ENCODE peak calls at places on chromosomes 16 and 17, in ten cellular contexts. Y is fibroblast of lung, B is A549, R is H9, F is left ventricle myocardium inferior, N is dorsolateral prefrontal cortex, Z is lung, W is RWPE2, G is neural progenitor cell, V is PC-3. K is an unnamed sample.

GRCh38 chr16:56281256-56281805 is 90.0 kb downstream of the GNAO1 start:
- DNase-seq in R (peak), F (no peak), W (no peak), G (peak), V (peak), B (peak), Z (no peak), Y (no peak), N (peak), K (peak)

GRCh38 chr17:74994440-74994839 is 7.0 kb downstream of the CDR2L start:
- DNase-seq in V (no peak), R (no peak), F (no peak), G (no peak), Z (no peak), B (no peak), N (no peak), W (no peak), Y (no peak), K (no peak)

GRCh38 chr17:79482719-79483118 is 128.1 kb downstream of the RBFOX3 start:
- DNase-seq in R (peak), G (peak), Z (no peak), B (no peak), Y (no peak), F (no peak), N (no peak), W (no peak), V (no peak), K (no peak)

GRCh38 chr17:15944720-15945492 is at the start of gene ADORA2B:
- DNase-seq in Y (peak), G (peak), B (peak), W (no peak), V (peak), N (no peak), Z (peak), R (peak), F (peak), K (peak)

GRCh38 chr17:10177921-10178788 is 20.3 kb downstream of the GAS7 start:
- DNase-seq in W (no peak), G (peak), V (no peak), R (peak), B (no peak), Y (no peak), N (no peak), F (no peak), Z (no peak), K (no peak)

GRCh38 chr16:4386951-4387565 is 15.4 kb downstream of the VASN start:
- DNase-seq in V (no peak), Y (no peak), F (no peak), B (no peak), Z (no peak), G (no peak), N (no peak), W (no peak), R (no peak), K (no peak)

GRCh38 chr16:12661656-12662172 is 142.0 kb downstream of the CPPED1 start:
- DNase-seq in G (peak), Y (peak), B (no peak), V (peak), F (no peak), W (no peak), Z (no peak), R (peak), N (no peak), K (peak)

GRCh38 chr17:75505152-75505409 is 10.3 kb downstream of the CASKIN2 start:
- DNase-seq in N (no peak), B (no peak), R (no peak), F (no peak), W (no peak), Z (no peak), V (no peak), Y (no peak), G (no peak), K (no peak)

GRCh38 chr17:48539177-48539576 is 5.7 kb downstream of the HOXB2 start:
- DNase-seq in Z (no peak), F (no peak), R (no peak), N (no peak), W (no peak), B (no peak), Y (peak), G (no peak), V (peak), K (no peak)

GRCh38 chr17:17836250-17836817 is 452 bp downstream of the SREBF1 start:
- DNase-seq in F (peak), R (peak), Z (peak), G (peak), B (peak), Y (peak), W (peak), V (peak), N (peak), K (peak)

GRCh38 chr17:67390006-67390645 is 13.0 kb downstream of the PITPNC1 start:
- DNase-seq in G (no peak), Y (no peak), Z (no peak), F (no peak), W (no peak), V (no peak), B (no peak), R (no peak), N (no peak), K (no peak)
- H3K27ac ChIP-seq in G (no peak), Y (peak), Z (peak), F (peak), W (peak), V (peak), B (peak), R (no peak), N (peak), K (peak)

GRCh38 chr17:13346081-13346533 is 255.6 kb downstream of the HS3ST3A1 start:
- DNase-seq in G (no peak), V (peak), W (no peak), N (no peak), Y (peak), B (no peak), F (no peak), R (peak), Z (no peak), K (peak)
- TF ChIP-seq CTCF in G (no peak), V (no peak), W (peak), N (no peak), Y (no peak), B (no peak), F (no peak), R (peak), Z (no peak), K (no peak)

DNA sequence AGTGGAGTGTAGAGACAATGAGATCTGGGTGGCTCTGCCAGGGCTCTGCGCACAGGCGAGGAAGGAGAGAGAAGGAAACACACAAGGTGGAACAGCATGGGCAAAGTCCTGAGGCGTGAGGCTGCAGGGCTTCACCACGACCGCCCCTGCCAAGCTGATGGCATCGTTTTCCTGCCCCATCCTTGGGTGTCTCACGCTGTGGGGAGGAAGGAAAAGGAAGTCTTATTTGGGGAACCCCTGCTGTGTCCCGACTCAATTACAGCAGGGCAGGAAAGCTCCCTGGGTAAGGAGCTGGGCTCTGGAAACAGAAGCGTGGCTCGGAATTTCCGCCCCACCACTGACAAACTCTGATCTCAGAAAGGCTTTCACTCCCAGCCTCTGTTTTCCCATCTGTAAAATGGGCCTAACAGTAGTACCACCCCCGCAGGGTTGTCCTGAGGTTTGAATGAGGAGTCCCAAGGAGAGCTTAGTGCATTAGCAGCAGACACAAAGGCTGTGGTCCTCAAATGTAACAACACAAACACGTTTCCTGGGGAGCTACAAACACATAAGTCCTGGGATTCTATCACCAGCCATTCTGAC is 3.2 kb upstream of the CDH5 start:
- DNase-seq in F (no peak), V (no peak), Z (no peak), G (no peak), R (no peak), W (no peak), B (no peak), N (no peak), Y (no peak), K (no peak)
- H3K27ac ChIP-seq in F (peak), V (no peak), Z (peak), G (no peak), R (no peak), W (no peak), B (no peak), N (no peak), Y (no peak), K (no peak)

DNA sequence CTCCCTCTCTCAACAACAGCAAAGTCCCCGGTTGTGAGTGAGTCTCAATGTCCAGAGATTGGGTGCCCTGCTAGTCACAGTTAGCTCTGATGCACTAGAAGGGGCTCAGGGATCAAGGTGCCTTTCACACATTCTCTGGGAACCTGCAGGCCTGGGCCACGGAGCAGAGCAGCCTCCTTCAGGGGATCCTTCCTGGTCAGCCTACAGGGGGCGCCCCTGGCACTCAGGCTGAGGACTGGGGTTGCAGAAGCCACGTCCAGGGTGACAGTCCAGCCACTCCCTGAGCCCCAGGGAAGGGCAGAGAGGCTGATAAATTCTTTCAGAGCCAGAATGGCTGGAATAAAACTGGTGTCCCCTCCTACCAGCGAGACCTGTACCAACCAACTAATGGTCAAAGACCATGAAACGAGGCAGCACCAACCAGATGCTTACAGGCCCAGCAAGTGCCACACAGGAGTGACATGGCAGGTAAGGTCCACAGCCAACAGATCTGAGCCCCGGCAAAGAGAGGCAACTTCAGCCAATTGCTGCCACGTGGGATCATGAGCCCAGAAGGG is 43.5 kb downstream of the ST3GAL2 start:
- DNase-seq in V (peak), G (peak), B (peak), W (no peak), Y (peak), R (peak), N (no peak), Z (peak), F (peak), K (no peak)
- TF ChIP-seq CTCF in V (peak), G (peak), B (peak), W (peak), Y (peak), R (peak), N (peak), Z (peak), F (peak), K (peak)

GRCh38 chr16:30761928-30762902 is at the start of the genes CFAP119 and RNF40:
- DNase-seq in W (peak), V (peak), Z (peak), F (peak), N (peak), Y (peak), G (peak), B (peak), R (peak), K (peak)

GRCh38 chr16:30758988-30759461 is 2.8 kb downstream of the CFAP119 start:
- DNase-seq in V (no peak), Z (no peak), B (no peak), F (no peak), G (no peak), Y (no peak), W (no peak), N (no peak), R (no peak), K (no peak)

GRCh38 chr16:30760160-30760559 is 1.7 kb downstream of the CFAP119 start:
- DNase-seq in Z (no peak), G (no peak), W (peak), B (no peak), R (no peak), F (peak), N (no peak), Y (no peak), V (no peak), K (no peak)

GRCh38 chr16:30761427-30761927 is 385 bp downstream of the CFAP119 start:
- DNase-seq in F (peak), R (peak), V (peak), G (peak), Y (peak), Z (no peak), N (no peak), W (peak), B (no peak), K (peak)

GRCh38 chr16:30760577-30761426 is 1.1 kb downstream of the CFAP119 start:
- DNase-seq in V (no peak), B (no peak), F (no peak), R (no peak), N (no peak), W (no peak), Y (no peak), Z (no peak), G (no peak), K (no peak)
- H3K27ac ChIP-seq in V (no peak), B (no peak), F (no peak), R (no peak), N (no peak), W (peak), Y (peak), Z (no peak), G (no peak), K (peak)

K was measured in RWPE1.